ENCODE peak calls at places on chromosomes 13 and 19, in five cellular contexts. L, O, B, E and N are unnamed samples.

GRCh38 chr19:45476349-45476717 is 8.5 kb downstream of the FOSB start:
- DNase-seq in L (no peak), O (no peak), B (peak; percentile 61), E (no peak), N (no peak)

GRCh38 chr13:104750377-104750776 is 1684.2 kb upstream of the SLC10A2 start:
- DNase-seq in L (no peak), O (no peak), B (no peak), E (no peak), N (no peak)

GRCh38 chr19:51570962-51571575 is at the start of gene ZNF175:
- DNase-seq in L (peak; percentile 91), O (peak; percentile 86), B (peak; percentile 99), E (peak; percentile 83), N (peak; percentile 100)

GRCh38 chr19:2167896-2168618 is 4.3 kb downstream of the DOT1L start:
- DNase-seq in L (no peak), O (peak; percentile 24), B (peak; percentile 50), E (peak; percentile 56), N (peak; percentile 60)

GRCh38 chr19:47305309-47305751 is 4.3 kb upstream of the C5AR1 start:
- DNase-seq in L (peak; percentile 51), O (peak; percentile 81), B (peak; percentile 92), E (peak; percentile 70), N (peak; percentile 58)

GRCh38 chr13:79404361-79404760 is 1.7 kb downstream of the RBM26 start:
- DNase-seq in L (no peak), O (no peak), B (no peak), E (no peak), N (peak; percentile 36)

GRCh38 chr13:98972627-98973026 is 5.2 kb downstream of the DOCK9 start:
- DNase-seq in L (no peak), O (no peak), B (no peak), E (no peak), N (peak; percentile 93)

GRCh38 chr19:46021531-46022041 is 1.3 kb downstream of the PGLYRP1 start:
- DNase-seq in L (no peak), O (no peak), B (peak; percentile 34), E (peak; percentile 59), N (no peak)

GRCh38 chr13:114161644-114162532 is 17.2 kb upstream of the CFAP97D2 start:
- DNase-seq in L (no peak), O (peak; percentile 63), B (no peak), E (no peak), N (peak; percentile 55)

GRCh38 chr19:49677232-49677881 is at the start of gene PRMT1:
- DNase-seq in L (no peak), O (peak; percentile 35), B (peak; percentile 76), E (peak; percentile 77), N (no peak)

GRCh38 chr13:25046985-25047660 is 48.8 kb upstream of the PABPC3 start:
- DNase-seq in L (no peak), O (no peak), B (no peak), E (peak; percentile 9), N (no peak)

GRCh38 chr13:107864543-107865460 is 350.5 kb downstream of the LIG4 start:
- DNase-seq in L (no peak), O (peak; percentile 18), B (peak; percentile 35), E (peak; percentile 84), N (peak; percentile 68)

GRCh38 chr19:49231389-49231788 is 73.8 kb downstream of the TRPM4 start:
- DNase-seq in L (no peak), O (no peak), B (no peak), E (no peak), N (no peak)

GRCh38 chr19:18399008-18399407 is 1.6 kb upstream of the LRRC25 start:
- DNase-seq in L (no peak), O (no peak), B (peak; percentile 38), E (no peak), N (no peak)

GRCh38 chr19:15448778-15449619 is 757 bp downstream of the WIZ start:
- DNase-seq in L (no peak), O (no peak), B (peak; percentile 52), E (no peak), N (peak; percentile 25)

GRCh38 chr19:8080832-8081231 is 28.3 kb downstream of the CCL25 start:
- DNase-seq in L (no peak), O (no peak), B (no peak), E (no peak), N (no peak)

GRCh38 chr13:42405665-42406390 is 133.9 kb downstream of the AKAP11 start:
- DNase-seq in L (no peak), O (no peak), B (no peak), E (no peak), N (no peak)

GRCh38 chr19:28463493-28464053 is 749.4 kb downstream of the UQCRFS1 start:
- DNase-seq in L (no peak), O (no peak), B (no peak), E (no peak), N (no peak)

GRCh38 chr19:15297416-15298224 is 34.7 kb downstream of the BRD4 start:
- DNase-seq in L (no peak), O (peak; percentile 99), B (peak; percentile 85), E (no peak), N (no peak)

GRCh38 chr13:84400711-84401110 is 518.4 kb upstream of the SLITRK1 start:
- DNase-seq in L (no peak), O (no peak), B (no peak), E (no peak), N (no peak)

GRCh38 chr19:9323557-9323918 is 441 bp upstream of the ZNF559 start:
- DNase-seq in L (no peak), O (peak; percentile 81), B (peak; percentile 79), E (peak; percentile 74), N (peak; percentile 86)

GRCh38 chr19:30036154-30037129 is 94.4 kb downstream of the URI1 start:
- DNase-seq in L (no peak), O (no peak), B (no peak), E (no peak), N (no peak)

GRCh38 chr13:74026753-74027152 is 107.5 kb downstream of the KLF12 start:
- DNase-seq in L (no peak), O (no peak), B (no peak), E (no peak), N (peak; percentile 61)

GRCh38 chr19:1756705-1757445 is 3.6 kb downstream of the ONECUT3 start:
- DNase-seq in L (no peak), O (no peak), B (no peak), E (no peak), N (no peak)

GRCh38 chr19:15296353-15296752 is 36.0 kb downstream of the BRD4 start:
- DNase-seq in L (no peak), O (no peak), B (no peak), E (no peak), N (no peak)

GRCh38 chr19:57632987-57633831 is at the start of gene ZNF211:
- DNase-seq in L (peak; percentile 84), O (peak; percentile 92), B (peak; percentile 95), E (peak; percentile 96), N (peak; percentile 94)

GRCh38 chr19:39566064-39566463 is 26.1 kb upstream of the EID2 start:
- DNase-seq in L (no peak), O (no peak), B (no peak), E (no peak), N (no peak)

GRCh38 chr19:13149628-13150186 is 468 bp downstream of the STX10 start:
- DNase-seq in L (no peak), O (peak; percentile 37), B (peak; percentile 52), E (no peak), N (peak; percentile 61)

GRCh38 chr13:87671031-87671823 is at the start of gene SLITRK5:
- DNase-seq in L (no peak), O (peak; percentile 3), B (peak; percentile 81), E (peak; percentile 4), N (peak; percentile 52)

GRCh38 chr19:33520844-33521479 is 629 bp downstream of the PEPD start:
- DNase-seq in L (no peak), O (peak; percentile 33), B (no peak), E (no peak), N (no peak)

GRCh38 chr13:19604306-19604705 is 29.2 kb upstream of the MPHOSPH8 start:
- DNase-seq in L (no peak), O (peak; percentile 86), B (peak; percentile 35), E (no peak), N (no peak)

DNA sequence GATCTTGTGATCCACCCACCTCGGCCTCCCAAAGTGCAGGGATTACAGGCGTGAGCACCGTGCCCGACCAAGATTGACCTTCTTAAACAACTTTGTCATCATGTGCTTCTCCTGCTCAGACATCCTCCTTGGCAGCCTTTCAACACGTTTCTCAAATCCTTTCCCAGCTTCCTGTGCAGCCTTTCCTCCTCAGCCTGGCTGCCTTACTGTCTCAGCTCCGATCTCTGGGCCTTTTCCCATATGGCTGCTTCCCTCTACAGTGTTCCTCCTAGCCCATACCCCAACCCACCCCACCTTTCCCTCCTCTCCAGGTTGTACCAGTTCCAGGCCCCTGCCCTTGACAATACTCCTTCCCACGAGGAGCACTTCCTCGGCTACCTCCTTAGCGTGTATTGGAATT is 7.2 kb downstream of the PHF11 start:
- DNase-seq in L (no peak), O (no peak), B (no peak), E (no peak), N (peak; percentile 58)
- TF ChIP-seq JUN in L (no peak), O (no peak), B (no peak), E (no peak), N (no peak)

GRCh38 chr19:3364501-3364858 is 1.9 kb upstream of the NFIC start:
- DNase-seq in L (no peak), O (no peak), B (no peak), E (no peak), N (no peak)

GRCh38 chr19:3366104-3366760 is at the start of gene NFIC:
- DNase-seq in L (no peak), O (no peak), B (peak; percentile 87), E (peak; percentile 92), N (peak; percentile 67)

GRCh38 chr19:3366761-3367571 is 583 bp downstream of the NFIC start:
- DNase-seq in L (no peak), O (no peak), B (no peak), E (peak; percentile 81), N (peak; percentile 42)

GRCh38 chr19:3365093-3365446 is 1.3 kb upstream of the NFIC start:
- DNase-seq in L (no peak), O (no peak), B (no peak), E (no peak), N (no peak)

GRCh38 chr19:3365447-3366103 is 808 bp upstream of the NFIC start:
- DNase-seq in L (no peak), O (no peak), B (peak; percentile 79), E (no peak), N (no peak)
- H3K4me3 ChIP-seq in L (no peak overlapping the region), O (no peak overlapping the region), B (peak overlapping the region; percentile 83), E (peak overlapping the region; percentile 53), N (peak overlapping the region; percentile 97)

DNA sequence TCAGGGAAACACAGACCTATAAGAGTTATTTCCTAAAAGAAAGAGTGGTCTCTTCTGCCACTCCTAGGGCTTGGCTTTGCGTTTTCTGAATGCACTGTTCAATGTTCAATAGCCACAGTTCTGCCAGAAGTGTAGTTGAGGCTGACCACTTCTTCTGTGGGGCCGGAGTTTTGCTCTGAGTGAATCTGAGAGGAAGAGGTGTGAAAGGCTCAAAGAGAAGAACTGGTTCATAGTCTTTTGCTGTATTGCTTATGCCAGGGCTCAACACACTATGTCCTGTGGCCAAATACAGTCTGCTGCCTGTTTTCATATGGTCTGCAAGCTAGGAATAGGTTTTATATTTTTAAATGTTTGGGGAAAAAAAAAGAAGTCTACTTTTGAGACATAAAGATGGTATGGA is 128.2 kb downstream of the STOML3 start:
- DNase-seq in L (no peak), O (no peak), B (no peak), E (no peak), N (no peak)
- TF ChIP-seq JUN in L (no peak), O (no peak), B (no peak), E (no peak), N (no peak)

GRCh38 chr19:11195681-11196080 is 1.7 kb downstream of the KANK2 start:
- DNase-seq in L (no peak), O (no peak), B (no peak), E (no peak), N (no peak)
- H3K4me3 ChIP-seq in L (no peak overlapping the region), O (no peak overlapping the region), B (no peak overlapping the region), E (no peak overlapping the region), N (no peak overlapping the region)